ENCODE peak calls at places on chromosomes 5 and 9, in seven cellular contexts. One of them, this sample, is unnamed.
A peak's percentile ranks its signal among the peaks of the same experiment; 100 is the strongest.

GRCh38 chr9:17204611-17205165 is 69.8 kb downstream of the CNTLN start:
- DNase-seq in keratinocyte: no peak
- DNase-seq in esophagus muscularis mucosa: no peak
- DNase-seq in A549: no peak
- DNase-seq in astrocyte of the spinal cord: no peak
- DNase-seq in left ventricle myocardium inferior: no peak
- DNase-seq in esophagus squamous epithelium: no peak
- DNase-seq in this sample: no peak

GRCh38 chr5:52015760-52016159 is 632.5 kb downstream of the ISL1 start:
- DNase-seq in keratinocyte: no peak
- DNase-seq in esophagus muscularis mucosa: no peak
- DNase-seq in A549: no peak
- DNase-seq in astrocyte of the spinal cord: no peak
- DNase-seq in left ventricle myocardium inferior: no peak
- DNase-seq in esophagus squamous epithelium: no peak
- DNase-seq in this sample: no peak

GRCh38 chr9:81506941-81507864 is 182.1 kb downstream of the TLE1 start:
- DNase-seq in keratinocyte: no peak
- DNase-seq in esophagus muscularis mucosa: no peak
- DNase-seq in A549: no peak
- DNase-seq in astrocyte of the spinal cord: no peak
- DNase-seq in left ventricle myocardium inferior: no peak
- DNase-seq in esophagus squamous epithelium: no peak
- DNase-seq in this sample: no peak

GRCh38 chr9:37693265-37693664 is 42.5 kb downstream of the FRMPD1 start:
- DNase-seq in keratinocyte: no peak
- DNase-seq in esophagus muscularis mucosa: no peak
- DNase-seq in A549: no peak
- DNase-seq in astrocyte of the spinal cord: no peak
- DNase-seq in left ventricle myocardium inferior: no peak
- DNase-seq in esophagus squamous epithelium: no peak
- DNase-seq in this sample: no peak

GRCh38 chr9:114291886-114292590 is 30.9 kb upstream of the ORM1 start:
- DNase-seq in keratinocyte: no peak
- DNase-seq in esophagus muscularis mucosa: no peak
- DNase-seq in A549: no peak
- DNase-seq in astrocyte of the spinal cord: no peak
- DNase-seq in left ventricle myocardium inferior: peak; percentile 5
- DNase-seq in esophagus squamous epithelium: no peak
- DNase-seq in this sample: no peak

GRCh38 chr9:129006328-129007034 is 21.6 kb downstream of the SH3GLB2 start:
- DNase-seq in keratinocyte: no peak
- DNase-seq in esophagus muscularis mucosa: no peak
- DNase-seq in A549: peak; percentile 82
- DNase-seq in astrocyte of the spinal cord: peak; percentile 71
- DNase-seq in left ventricle myocardium inferior: peak; percentile 58
- DNase-seq in esophagus squamous epithelium: no peak
- DNase-seq in this sample: peak; percentile 23

GRCh38 chr5:130198927-130199326 is 294.7 kb downstream of the CHSY3 start:
- DNase-seq in keratinocyte: no peak
- DNase-seq in esophagus muscularis mucosa: no peak
- DNase-seq in A549: peak; percentile 28
- DNase-seq in astrocyte of the spinal cord: peak; percentile 32
- DNase-seq in left ventricle myocardium inferior: no peak
- DNase-seq in esophagus squamous epithelium: no peak
- DNase-seq in this sample: peak; percentile 7

GRCh38 chr5:20523099-20523498 is 535.1 kb upstream of the CDH18 start:
- DNase-seq in keratinocyte: no peak
- DNase-seq in esophagus muscularis mucosa: no peak
- DNase-seq in A549: no peak
- DNase-seq in astrocyte of the spinal cord: no peak
- DNase-seq in left ventricle myocardium inferior: no peak
- DNase-seq in esophagus squamous epithelium: no peak
- DNase-seq in this sample: no peak

GRCh38 chr5:126098330-126099017 is 324.7 kb upstream of the GRAMD2B start:
- DNase-seq in keratinocyte: no peak
- DNase-seq in esophagus muscularis mucosa: no peak
- DNase-seq in A549: no peak
- DNase-seq in astrocyte of the spinal cord: peak; percentile 91
- DNase-seq in left ventricle myocardium inferior: no peak
- DNase-seq in esophagus squamous epithelium: no peak
- DNase-seq in this sample: peak; percentile 45

GRCh38 chr9:115207003-115207837 is 89.3 kb upstream of the TNC start:
- DNase-seq in keratinocyte: no peak
- DNase-seq in esophagus muscularis mucosa: no peak
- DNase-seq in A549: no peak
- DNase-seq in astrocyte of the spinal cord: no peak
- DNase-seq in left ventricle myocardium inferior: no peak
- DNase-seq in esophagus squamous epithelium: no peak
- DNase-seq in this sample: no peak

GRCh38 chr5:33441241-33441844 is 578 bp downstream of the TARS1 start:
- DNase-seq in keratinocyte: no peak
- DNase-seq in esophagus muscularis mucosa: no peak
- DNase-seq in A549: peak; percentile 58
- DNase-seq in astrocyte of the spinal cord: no peak
- DNase-seq in left ventricle myocardium inferior: no peak
- DNase-seq in esophagus squamous epithelium: no peak
- DNase-seq in this sample: peak; percentile 33

GRCh38 chr5:154740483-154740882 is 14.7 kb upstream of the LARP1 start:
- DNase-seq in keratinocyte: no peak
- DNase-seq in esophagus muscularis mucosa: no peak
- DNase-seq in A549: no peak
- DNase-seq in astrocyte of the spinal cord: peak; percentile 43
- DNase-seq in left ventricle myocardium inferior: peak; percentile 72
- DNase-seq in esophagus squamous epithelium: no peak
- DNase-seq in this sample: no peak

GRCh38 chr5:8188874-8189588 is 320.1 kb downstream of the MTRR start:
- DNase-seq in keratinocyte: no peak
- DNase-seq in esophagus muscularis mucosa: peak; percentile 57
- DNase-seq in A549: no peak
- DNase-seq in astrocyte of the spinal cord: no peak
- DNase-seq in left ventricle myocardium inferior: no peak
- DNase-seq in esophagus squamous epithelium: no peak
- DNase-seq in this sample: no peak

GRCh38 chr5:35803221-35803651 is 53.5 kb upstream of the IL7R start:
- DNase-seq in keratinocyte: no peak
- DNase-seq in esophagus muscularis mucosa: no peak
- DNase-seq in A549: no peak
- DNase-seq in astrocyte of the spinal cord: peak; percentile 66
- DNase-seq in left ventricle myocardium inferior: peak; percentile 15
- DNase-seq in esophagus squamous epithelium: no peak
- DNase-seq in this sample: peak; percentile 41

GRCh38 chr5:43121565-43122484 is 1.1 kb downstream of the ZNF131 start:
- DNase-seq in keratinocyte: no peak
- DNase-seq in esophagus muscularis mucosa: peak; percentile 94
- DNase-seq in A549: peak; percentile 38
- DNase-seq in astrocyte of the spinal cord: peak; percentile 55
- DNase-seq in left ventricle myocardium inferior: no peak
- DNase-seq in esophagus squamous epithelium: no peak
- DNase-seq in this sample: peak; percentile 21

GRCh38 chr9:27276182-27277030 is 20.5 kb downstream of the EQTN start:
- DNase-seq in keratinocyte: no peak
- DNase-seq in esophagus muscularis mucosa: no peak
- DNase-seq in A549: peak; percentile 34
- DNase-seq in astrocyte of the spinal cord: peak; percentile 78
- DNase-seq in left ventricle myocardium inferior: no peak
- DNase-seq in esophagus squamous epithelium: no peak
- DNase-seq in this sample: peak; percentile 8

GRCh38 chr9:98120476-98120875 is 1.5 kb upstream of the TRIM14 start:
- DNase-seq in keratinocyte: no peak
- DNase-seq in esophagus muscularis mucosa: no peak
- DNase-seq in A549: no peak
- DNase-seq in astrocyte of the spinal cord: no peak
- DNase-seq in left ventricle myocardium inferior: no peak
- DNase-seq in esophagus squamous epithelium: no peak
- DNase-seq in this sample: no peak

GRCh38 chr9:98118640-98119601 is at the start of gene TRIM14:
- DNase-seq in keratinocyte: no peak
- DNase-seq in esophagus muscularis mucosa: no peak
- DNase-seq in A549: peak; percentile 83
- DNase-seq in astrocyte of the spinal cord: peak; percentile 43
- DNase-seq in left ventricle myocardium inferior: peak; percentile 54
- DNase-seq in esophagus squamous epithelium: no peak
- DNase-seq in this sample: no peak

GRCh38 chr9:98121096-98121495 is 2.1 kb upstream of the TRIM14 start:
- DNase-seq in keratinocyte: no peak
- DNase-seq in esophagus muscularis mucosa: no peak
- DNase-seq in A549: no peak
- DNase-seq in astrocyte of the spinal cord: no peak
- DNase-seq in left ventricle myocardium inferior: no peak
- DNase-seq in esophagus squamous epithelium: no peak
- DNase-seq in this sample: no peak

DNA sequence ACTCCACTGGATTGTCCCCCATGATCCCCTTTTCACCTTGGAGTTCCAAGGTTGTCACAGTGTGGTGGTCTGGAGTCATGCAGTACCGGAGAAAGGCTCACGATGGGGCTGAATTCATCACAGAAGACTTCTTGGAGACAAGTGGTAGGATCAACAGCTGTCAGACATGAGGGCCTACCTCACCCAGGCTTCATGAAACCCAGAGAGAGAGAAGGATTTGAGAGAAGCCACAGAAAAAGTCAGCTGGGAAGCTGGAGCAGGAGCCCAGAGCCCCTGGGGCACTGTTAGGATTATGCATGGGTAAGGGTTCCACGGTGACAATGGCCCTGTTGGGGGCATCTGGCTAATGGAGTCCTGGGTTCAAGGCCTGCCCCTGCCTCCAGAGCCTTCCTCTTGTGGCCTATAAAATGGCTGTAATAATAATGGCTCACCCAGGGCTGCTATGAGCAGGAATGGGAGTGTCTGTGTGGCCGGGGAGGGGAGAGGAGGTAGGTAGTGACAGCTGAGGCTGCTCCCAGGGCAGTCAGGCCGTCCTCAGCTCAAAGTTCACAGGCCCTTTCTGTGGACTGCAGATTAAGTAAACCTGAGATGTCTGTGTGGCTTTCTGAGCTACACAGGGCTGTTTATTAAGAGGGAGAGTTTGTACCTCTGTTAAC is 910 bp downstream of the TRIM14 start:
- DNase-seq in keratinocyte: no peak
- DNase-seq in esophagus muscularis mucosa: no peak
- DNase-seq in A549: peak; percentile 65
- DNase-seq in astrocyte of the spinal cord: no peak
- DNase-seq in left ventricle myocardium inferior: no peak
- DNase-seq in esophagus squamous epithelium: no peak
- DNase-seq in this sample: no peak
- H3K4me3 ChIP-seq in keratinocyte: peak overlapping the region; percentile 66
- H3K4me3 ChIP-seq in esophagus muscularis mucosa: peak overlapping the region; percentile 80
- H3K4me3 ChIP-seq in A549: peak overlapping the region; percentile 70
- H3K4me3 ChIP-seq in astrocyte of the spinal cord: peak overlapping the region; percentile 56
- H3K4me3 ChIP-seq in left ventricle myocardium inferior: peak overlapping the region; percentile 80
- H3K4me3 ChIP-seq in esophagus squamous epithelium: peak overlapping the region; percentile 90
- H3K4me3 ChIP-seq in this sample: peak overlapping the region; percentile 65

GRCh38 chr5:111227226-111227782 is 3.1 kb downstream of the CAMK4 start:
- DNase-seq in keratinocyte: no peak
- DNase-seq in esophagus muscularis mucosa: no peak
- DNase-seq in A549: no peak
- DNase-seq in astrocyte of the spinal cord: no peak
- DNase-seq in left ventricle myocardium inferior: no peak
- DNase-seq in esophagus squamous epithelium: no peak
- DNase-seq in this sample: no peak

GRCh38 chr5:111226556-111226955 is 2.4 kb downstream of the CAMK4 start:
- DNase-seq in keratinocyte: no peak
- DNase-seq in esophagus muscularis mucosa: no peak
- DNase-seq in A549: no peak
- DNase-seq in astrocyte of the spinal cord: no peak
- DNase-seq in left ventricle myocardium inferior: no peak
- DNase-seq in esophagus squamous epithelium: no peak
- DNase-seq in this sample: no peak

GRCh38 chr5:111224561-111224989 is 391 bp downstream of the CAMK4 start:
- DNase-seq in keratinocyte: no peak
- DNase-seq in esophagus muscularis mucosa: no peak
- DNase-seq in A549: no peak
- DNase-seq in astrocyte of the spinal cord: no peak
- DNase-seq in left ventricle myocardium inferior: no peak
- DNase-seq in esophagus squamous epithelium: no peak
- DNase-seq in this sample: no peak

GRCh38 chr5:111227805-111228204 is 3.6 kb downstream of the CAMK4 start:
- DNase-seq in keratinocyte: no peak
- DNase-seq in esophagus muscularis mucosa: no peak
- DNase-seq in A549: no peak
- DNase-seq in astrocyte of the spinal cord: peak; percentile 68
- DNase-seq in left ventricle myocardium inferior: no peak
- DNase-seq in esophagus squamous epithelium: no peak
- DNase-seq in this sample: peak; percentile 4

GRCh38 chr5:111225926-111226325 is 1.7 kb downstream of the CAMK4 start:
- DNase-seq in keratinocyte: no peak
- DNase-seq in esophagus muscularis mucosa: no peak
- DNase-seq in A549: no peak
- DNase-seq in astrocyte of the spinal cord: no peak
- DNase-seq in left ventricle myocardium inferior: no peak
- DNase-seq in esophagus squamous epithelium: no peak
- DNase-seq in this sample: no peak
- H3K4me3 ChIP-seq in keratinocyte: no peak overlapping the region
- H3K4me3 ChIP-seq in esophagus muscularis mucosa: no peak overlapping the region
- H3K4me3 ChIP-seq in A549: no peak overlapping the region
- H3K4me3 ChIP-seq in astrocyte of the spinal cord: no peak overlapping the region
- H3K4me3 ChIP-seq in left ventricle myocardium inferior: no peak overlapping the region
- H3K4me3 ChIP-seq in esophagus squamous epithelium: no peak overlapping the region
- H3K4me3 ChIP-seq in this sample: no peak overlapping the region

GRCh38 chr9:127463382-127463781 is 12.1 kb downstream of the LRSAM1 start:
- DNase-seq in keratinocyte: no peak
- DNase-seq in esophagus muscularis mucosa: no peak
- DNase-seq in A549: no peak
- DNase-seq in astrocyte of the spinal cord: no peak
- DNase-seq in left ventricle myocardium inferior: no peak
- DNase-seq in esophagus squamous epithelium: no peak
- DNase-seq in this sample: no peak
- H3K4me3 ChIP-seq in keratinocyte: no peak overlapping the region
- H3K4me3 ChIP-seq in esophagus muscularis mucosa: no peak overlapping the region
- H3K4me3 ChIP-seq in A549: no peak overlapping the region
- H3K4me3 ChIP-seq in astrocyte of the spinal cord: no peak overlapping the region
- H3K4me3 ChIP-seq in left ventricle myocardium inferior: no peak overlapping the region
- H3K4me3 ChIP-seq in esophagus squamous epithelium: no peak overlapping the region
- H3K4me3 ChIP-seq in this sample: no peak overlapping the region

DNA sequence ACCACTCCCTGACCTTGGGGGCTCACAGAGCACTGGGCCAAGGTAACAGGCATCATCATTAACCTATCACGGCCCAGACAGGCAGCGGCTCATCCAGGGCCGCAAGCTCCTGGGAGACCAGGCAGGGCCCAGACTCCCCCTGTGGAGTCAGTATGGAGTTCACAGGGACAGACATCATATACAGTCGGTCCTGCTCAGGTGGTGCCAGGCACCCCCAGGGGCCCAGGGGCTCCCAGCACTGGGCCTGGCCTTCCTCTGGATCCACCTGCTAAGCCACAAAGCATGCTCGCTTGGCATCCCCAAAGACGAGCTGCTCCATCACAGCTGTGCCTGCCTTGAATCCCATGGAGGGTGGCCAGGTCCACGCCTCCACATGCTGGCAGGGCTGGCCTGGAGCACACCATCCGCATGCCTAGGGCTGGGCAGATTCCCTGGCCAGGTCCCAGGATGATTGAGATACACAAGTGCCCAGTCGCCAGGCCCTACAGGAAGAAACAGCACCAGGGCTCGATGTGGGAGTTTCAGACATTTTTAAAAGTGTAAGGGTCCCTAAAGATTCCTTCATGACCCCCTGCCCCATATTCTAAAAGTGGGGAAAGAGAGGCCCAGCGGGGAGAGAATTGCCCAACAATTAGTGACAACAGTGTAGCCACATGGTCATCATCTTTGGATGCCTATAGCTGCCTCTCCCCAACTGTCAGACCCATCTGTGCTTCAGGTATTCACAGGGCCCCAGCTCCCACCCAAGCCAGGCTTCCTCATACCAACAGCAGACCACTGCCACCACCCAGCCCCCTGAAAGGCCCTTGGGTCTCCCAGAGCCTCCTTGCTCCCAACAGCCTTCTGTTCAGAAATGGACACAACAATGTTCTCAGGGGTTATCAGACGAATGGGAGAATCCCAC is 4.4 kb downstream of the BICD2 start:
- DNase-seq in keratinocyte: no peak
- DNase-seq in esophagus muscularis mucosa: no peak
- DNase-seq in A549: no peak
- DNase-seq in astrocyte of the spinal cord: no peak
- DNase-seq in left ventricle myocardium inferior: peak; percentile 80
- DNase-seq in esophagus squamous epithelium: no peak
- DNase-seq in this sample: no peak
- H3K4me3 ChIP-seq in keratinocyte: no peak overlapping the region
- H3K4me3 ChIP-seq in esophagus muscularis mucosa: no peak overlapping the region
- H3K4me3 ChIP-seq in A549: no peak overlapping the region
- H3K4me3 ChIP-seq in astrocyte of the spinal cord: no peak overlapping the region
- H3K4me3 ChIP-seq in left ventricle myocardium inferior: no peak overlapping the region
- H3K4me3 ChIP-seq in esophagus squamous epithelium: no peak overlapping the region
- H3K4me3 ChIP-seq in this sample: no peak overlapping the region

This sample was measured in skeletal muscle cell.